ENCODE peak calls at places on chromosomes 7 and 10, in seven cellular contexts. P, A, S, X, B, J and R are unnamed samples.

GRCh38 chr10:47289921-47290320 is 10.1 kb upstream of the GDF10 start:
- DNase-seq in P (no peak), A (no peak), S (no peak), X (no peak), B (no peak), J (no peak), R (no peak)

GRCh38 chr7:78198756-78199155 is 400.2 kb downstream of the PHTF2 start:
- DNase-seq in P (no peak), A (no peak), S (no peak), X (no peak), B (no peak), J (no peak), R (no peak)

GRCh38 chr7:134845461-134845860 is 66.0 kb downstream of the CALD1 start:
- DNase-seq in P (no peak), A (no peak), S (no peak), X (no peak), B (no peak), J (no peak), R (no peak)

GRCh38 chr10:21030096-21030495 is 133.0 kb upstream of the NEBL start:
- DNase-seq in P (no peak), A (no peak), S (no peak), X (no peak), B (no peak), J (no peak), R (no peak)

GRCh38 chr10:30210296-30210695 is 138.8 kb downstream of the MTPAP start:
- DNase-seq in P (no peak), A (no peak), S (no peak), X (no peak), B (no peak), J (no peak), R (no peak)

GRCh38 chr10:8305871-8306652 is 251.6 kb downstream of the GATA3 start:
- DNase-seq in P (no peak), A (no peak), S (no peak), X (no peak), B (peak), J (no peak), R (no peak)

GRCh38 chr10:34696423-34696822 is 118.7 kb downstream of the PARD3 start:
- DNase-seq in P (no peak), A (no peak), S (peak), X (no peak), B (no peak), J (no peak), R (no peak)

GRCh38 chr7:35036361-35037171 is 719 bp downstream of the DPY19L1 start:
- DNase-seq in P (peak), A (peak), S (no peak), X (peak), B (peak), J (peak), R (no peak)

GRCh38 chr10:75433216-75433615 is 1.8 kb downstream of the LRMDA start:
- DNase-seq in P (no peak), A (no peak), S (no peak), X (no peak), B (no peak), J (no peak), R (no peak)

DNA sequence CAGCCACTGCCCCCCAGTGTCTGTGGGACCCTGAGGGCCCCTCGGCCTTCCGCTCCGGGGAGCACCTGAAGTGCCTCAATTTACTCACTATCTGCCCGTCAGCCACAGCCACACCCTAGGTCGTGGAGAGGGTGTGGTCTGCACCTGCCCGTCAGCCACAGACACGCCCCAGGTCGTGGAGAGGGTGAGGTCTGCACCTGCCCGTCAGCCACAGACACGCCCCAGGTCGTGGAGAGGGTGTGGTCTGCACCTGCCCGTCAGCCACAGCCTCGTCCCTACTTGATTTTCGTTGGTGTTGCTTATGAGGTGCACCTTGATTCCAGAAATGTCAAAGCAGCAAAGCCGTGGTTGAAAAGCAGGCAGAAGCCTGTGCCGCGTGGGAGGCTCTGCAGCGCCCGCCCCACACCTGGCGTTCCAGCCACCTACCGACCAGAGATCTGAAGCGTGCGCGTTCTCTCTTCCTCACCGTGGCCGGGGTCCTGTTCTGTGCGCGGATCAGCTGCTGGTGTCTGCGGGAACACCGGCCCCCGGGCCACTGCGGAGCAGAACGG is 101.6 kb downstream of the DYNC2I1 start:
- DNase-seq in P (no peak), A (no peak), S (no peak), X (peak), B (no peak), J (peak), R (no peak)
- TF ChIP-seq CTCF in P (no peak), A (no peak), S (no peak), X (no peak), B (no peak), J (no peak), R (no peak)

GRCh38 chr10:97292862-97293198 is 393 bp upstream of the ARHGAP19 start:
- DNase-seq in P (no peak), A (no peak), S (no peak), X (no peak), B (no peak), J (no peak), R (no peak)

GRCh38 chr10:97291357-97292096 is 910 bp downstream of the ARHGAP19 start:
- DNase-seq in P (no peak), A (no peak), S (no peak), X (no peak), B (no peak), J (peak), R (no peak)

GRCh38 chr10:97297556-97298222 is 5.3 kb upstream of the ARHGAP19 start:
- DNase-seq in P (no peak), A (no peak), S (no peak), X (no peak), B (no peak), J (no peak), R (no peak)

GRCh38 chr10:97298223-97298571 is 5.8 kb upstream of the ARHGAP19 start:
- DNase-seq in P (no peak), A (no peak), S (no peak), X (no peak), B (no peak), J (no peak), R (no peak)

GRCh38 chr10:97292097-97292861 is at the start of gene ARHGAP19:
- DNase-seq in P (peak), A (peak), S (peak), X (peak), B (peak), J (peak), R (peak)
- TF ChIP-seq CTCF in P (peak), A (no peak), S (peak), X (no peak), B (peak), J (peak), R (peak)

GRCh38 chr10:126957111-126957510 is 51.9 kb downstream of the DOCK1 start:
- DNase-seq in P (no peak), A (no peak), S (no peak), X (no peak), B (no peak), J (no peak), R (no peak)
- TF ChIP-seq CTCF in P (no peak), A (no peak), S (no peak), X (no peak), B (no peak), J (no peak), R (no peak)

DNA sequence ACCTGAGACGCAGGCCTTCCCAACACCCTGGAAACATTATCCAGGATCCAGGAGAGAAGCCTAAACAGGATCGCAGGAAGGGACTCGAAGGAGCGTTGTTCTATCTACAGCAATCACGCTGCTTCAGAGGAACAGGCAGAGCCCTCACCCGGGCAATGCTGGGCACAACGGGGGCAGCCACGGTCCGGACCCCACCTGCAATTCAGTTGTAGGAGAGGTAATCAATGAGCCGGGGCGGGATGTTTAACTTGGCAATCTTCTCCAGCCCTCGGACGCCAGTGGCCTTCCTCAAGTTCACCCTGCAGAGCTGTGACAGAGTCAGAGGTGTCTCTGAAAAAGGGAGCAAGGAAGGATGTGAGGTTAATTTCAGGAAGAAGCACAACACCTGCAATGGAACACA is 25.9 kb downstream of the ASB13 start:
- DNase-seq in P (no peak), A (no peak), S (no peak), X (no peak), B (no peak), J (no peak), R (no peak)
- TF ChIP-seq CTCF in P (no peak), A (no peak), S (no peak), X (no peak), B (no peak), J (no peak), R (no peak)

DNA sequence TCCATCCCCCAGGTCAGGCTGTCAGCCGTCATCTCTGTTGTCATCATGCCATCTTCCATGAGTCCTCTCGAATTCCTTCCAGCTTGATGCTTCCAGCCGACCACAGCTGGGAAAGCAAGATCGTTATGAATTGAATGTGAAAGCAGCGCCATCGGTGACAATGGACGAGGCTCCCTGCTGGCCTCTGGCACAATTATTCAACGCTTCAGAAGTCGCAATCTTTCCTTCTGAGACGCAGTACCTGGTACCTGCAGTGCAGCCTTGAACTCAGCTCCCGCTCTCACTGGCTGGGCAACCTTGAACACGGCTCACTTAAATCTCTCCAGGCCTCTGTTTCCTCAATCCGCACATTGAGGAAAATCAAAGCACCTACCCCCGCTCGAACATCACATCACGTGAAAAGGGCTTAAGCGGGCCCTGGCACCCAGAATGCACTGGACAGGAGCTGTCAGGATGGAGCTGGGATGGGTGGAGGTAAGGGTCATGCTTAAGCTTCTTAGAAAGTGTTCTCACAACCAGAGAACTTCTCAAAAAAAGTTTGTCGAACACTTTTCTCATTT is 55.8 kb upstream of the MGMT start:
- DNase-seq in P (no peak), A (no peak), S (no peak), X (no peak), B (no peak), J (no peak), R (no peak)
- TF ChIP-seq CTCF in P (no peak), A (no peak), S (no peak), X (no peak), B (no peak), J (no peak), R (no peak)

DNA sequence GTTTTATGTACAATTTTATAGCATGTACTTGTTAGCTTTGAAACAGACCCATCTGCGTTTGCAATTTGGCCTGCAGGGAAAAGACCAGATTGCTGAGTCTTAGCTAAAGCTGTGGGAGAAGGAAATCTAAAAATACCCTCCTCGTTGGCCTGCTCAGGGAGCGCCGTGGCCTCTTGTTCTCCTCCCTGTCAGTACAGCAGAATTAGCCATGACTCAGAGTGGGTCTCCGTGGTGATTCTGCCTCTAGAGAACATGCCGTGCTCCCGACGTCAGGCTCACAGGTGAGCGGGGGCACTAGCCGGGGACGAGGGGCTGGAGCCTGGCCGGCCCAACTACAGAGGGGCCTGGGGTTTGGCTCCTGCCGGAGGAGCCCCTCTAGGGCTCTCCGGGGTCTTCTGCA is 98.8 kb downstream of the LHPP start:
- DNase-seq in P (no peak), A (peak), S (peak), X (no peak), B (peak), J (no peak), R (peak)
- TF ChIP-seq CTCF in P (no peak), A (no peak), S (no peak), X (no peak), B (no peak), J (no peak), R (peak)